ENCODE peak calls at places on chromosomes 16 and 17, in ten cellular contexts. Q, A, V, Z, H, R, K, J, T and D are unnamed samples.

GRCh38 chr17:63434951-63435571 is 11.0 kb downstream of the CYB561 start:
- DNase-seq in A (peak; percentile 88), R (peak; percentile 27), Q (peak; percentile 47), H (no peak), Z (peak; percentile 89), T (peak; percentile 80), K (peak; percentile 76), J (no peak), V (peak; percentile 86), D (peak; percentile 93)

GRCh38 chr16:26335236-26335809 is 643.6 kb downstream of the HS3ST4 start:
- DNase-seq in R (no peak), Q (no peak), A (no peak), T (no peak), J (no peak), K (no peak), V (no peak), H (no peak), Z (no peak), D (no peak)

GRCh38 chr16:87278191-87279093 is 38.8 kb downstream of the C16orf95 start:
- DNase-seq in Z (peak; percentile 64), T (peak; percentile 87), Q (peak; percentile 88), J (peak; percentile 77), K (peak; percentile 58), R (peak; percentile 88), H (peak; percentile 60), V (no peak), A (peak; percentile 77), D (peak; percentile 74)

GRCh38 chr16:13186813-13187212 is 285.4 kb downstream of the SHISA9 start:
- DNase-seq in H (peak; percentile 25), V (no peak), Z (no peak), Q (no peak), J (no peak), R (no peak), T (no peak), K (peak; percentile 25), A (no peak), D (no peak)

GRCh38 chr16:65817066-65817465 is 549.4 kb upstream of the CDH5 start:
- DNase-seq in K (no peak), H (no peak), J (peak; percentile 15), Q (no peak), Z (no peak), A (no peak), T (no peak), R (no peak), V (no peak), D (no peak)

GRCh38 chr17:75959046-75959838 is 18.4 kb upstream of the FBF1 start:
- DNase-seq in K (no peak), H (no peak), V (no peak), J (no peak), Q (peak; percentile 34), T (no peak), R (no peak), Z (no peak), A (no peak), D (no peak)

GRCh38 chr17:42682400-42683384 is at the start of gene CNTNAP1:
- DNase-seq in T (peak; percentile 69), J (no peak), H (peak; percentile 91), A (peak; percentile 72), Z (no peak), K (peak; percentile 67), Q (peak; percentile 84), V (no peak), R (peak; percentile 89), D (peak; percentile 79)

GRCh38 chr17:19004601-19005441 is at the start of gene FAM83G:
- DNase-seq in Z (peak; percentile 81), R (peak; percentile 92), H (no peak), A (peak; percentile 93), Q (peak; percentile 65), J (peak; percentile 47), T (peak; percentile 45), V (peak; percentile 93), K (peak; percentile 84), D (peak; percentile 30)

DNA sequence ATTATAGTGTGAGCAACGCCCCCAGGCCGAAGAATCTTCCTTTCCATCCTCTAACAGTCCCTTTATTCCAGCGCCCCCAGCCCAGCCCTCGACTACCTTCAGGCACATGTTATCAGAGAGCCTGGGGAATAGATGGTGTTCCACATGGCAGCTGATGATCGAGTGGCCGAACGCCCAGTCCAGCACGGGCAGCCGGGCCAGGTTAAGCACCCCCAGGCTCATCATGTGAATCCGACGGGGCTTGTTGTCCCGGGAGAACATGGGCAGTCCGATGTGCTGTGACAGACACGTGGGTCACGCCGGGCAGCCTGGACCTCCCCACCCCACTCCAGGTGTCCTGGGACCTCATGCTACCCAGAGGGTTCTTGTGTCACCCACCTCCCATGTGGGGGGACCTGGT is 6.5 kb upstream of the FDXR start:
- DNase-seq in J (no peak), A (no peak), Z (no peak), V (no peak), T (no peak), Q (no peak), R (no peak), H (no peak), K (no peak), D (no peak)
- H3K9me3 ChIP-seq in J (no peaks in the 10 kb centered on the region), A (no peaks in the 10 kb centered on the region), Z (no peaks in the 10 kb centered on the region), V (no peaks in the 10 kb centered on the region), T (no peaks in the 10 kb centered on the region), Q (no peaks in the 10 kb centered on the region), R (no peaks in the 10 kb centered on the region), H (no peaks in the 10 kb centered on the region), K (no peaks in the 10 kb centered on the region), D (no peaks in the 10 kb centered on the region)

GRCh38 chr16:71778780-71779179 is 29.9 kb downstream of the AP1G1 start:
- DNase-seq in H (no peak), K (no peak), T (no peak), A (no peak), J (no peak), V (no peak), Q (no peak), Z (no peak), R (no peak), D (no peak)
- H3K4me3 ChIP-seq in H (no peak overlapping the region), K (no peak overlapping the region), T (no peak overlapping the region), A (no peak overlapping the region), J (no peak overlapping the region), V (no peak overlapping the region), Q (no peak overlapping the region), Z (no peak overlapping the region), R (no peak overlapping the region), D (no peak overlapping the region)

GRCh38 chr17:9051561-9051960 is 30.3 kb downstream of the NTN1 start:
- DNase-seq in T (no peak), R (no peak), Q (no peak), J (no peak), V (no peak), H (no peak), K (peak; percentile 14), Z (no peak), A (no peak), D (no peak)

GRCh38 chr17:9053406-9053805 is 32.1 kb downstream of the NTN1 start:
- DNase-seq in K (no peak), V (no peak), Q (no peak), J (no peak), T (no peak), A (no peak), H (no peak), R (no peak), Z (no peak), D (no peak)

GRCh38 chr17:9054611-9055010 is 33.3 kb downstream of the NTN1 start:
- DNase-seq in K (no peak), V (no peak), H (no peak), Q (no peak), Z (no peak), T (no peak), A (no peak), J (peak; percentile 72), R (no peak), D (no peak)

GRCh38 chr17:9054146-9054545 is 32.8 kb downstream of the NTN1 start:
- DNase-seq in V (no peak), Q (no peak), A (no peak), K (no peak), H (no peak), J (no peak), Z (no peak), T (no peak), R (no peak), D (no peak)

GRCh38 chr17:9052921-9053320 is 31.6 kb downstream of the NTN1 start:
- DNase-seq in Q (no peak), H (no peak), Z (no peak), T (no peak), V (no peak), J (no peak), A (peak; percentile 31), K (no peak), R (no peak), D (no peak)
- H3K9me3 ChIP-seq in Q (no peaks in the 10 kb centered on the region), H (peaks cover 6% of the 10 kb centered on the region), Z (peaks cover 4% of the 10 kb centered on the region), T (no peaks in the 10 kb centered on the region), V (no peaks in the 10 kb centered on the region), J (no peaks in the 10 kb centered on the region), A (no peaks in the 10 kb centered on the region), K (no peaks in the 10 kb centered on the region), R (no peaks in the 10 kb centered on the region), D (no peaks in the 10 kb centered on the region)

GRCh38 chr16:88691129-88691813 is 5.0 kb upstream of the SNAI3 start:
- DNase-seq in A (no peak), V (no peak), T (no peak), J (no peak), Z (no peak), Q (no peak), R (no peak), K (no peak), H (no peak), D (no peak)
- H3K4me3 ChIP-seq in A (no peak overlapping the region), V (no peak overlapping the region), T (no peak overlapping the region), J (no peak overlapping the region), Z (no peak overlapping the region), Q (no peak overlapping the region), R (no peak overlapping the region), K (no peak overlapping the region), H (no peak overlapping the region), D (no peak overlapping the region)

GRCh38 chr16:60684002-60684401 is 1352.2 kb downstream of the CDH8 start:
- DNase-seq in V (no peak), Z (no peak), Q (no peak), R (no peak), J (no peak), T (no peak), A (no peak), K (no peak), H (no peak), D (no peak)
- H3K9me3 ChIP-seq in V (no peaks in the 10 kb centered on the region), Z (no peaks in the 10 kb centered on the region), Q (no peaks in the 10 kb centered on the region), R (no peaks in the 10 kb centered on the region), J (no peaks in the 10 kb centered on the region), T (no peaks in the 10 kb centered on the region), A (no peaks in the 10 kb centered on the region), K (no peaks in the 10 kb centered on the region), H (no peaks in the 10 kb centered on the region), D (no peaks in the 10 kb centered on the region)

GRCh38 chr16:74713325-74713724 is 12.7 kb upstream of the MLKL start:
- DNase-seq in V (no peak), A (no peak), R (no peak), Q (no peak), T (no peak), Z (no peak), J (no peak), K (no peak), H (no peak), D (no peak)
- H3K4me3 ChIP-seq in V (no peak overlapping the region), A (no peak overlapping the region), R (no peak overlapping the region), Q (no peak overlapping the region), T (no peak overlapping the region), Z (no peak overlapping the region), J (no peak overlapping the region), K (no peak overlapping the region), H (no peak overlapping the region), D (no peak overlapping the region)